ENCODE peak calls at places on chromosomes 16 and 17, in ten cellular contexts. J, V, N, S, I, L, W, T, K and G are unnamed samples.

GRCh38 chr17:78568494-78569115 is 8.6 kb downstream of the DNAH17 start:
- DNase-seq in J (no peak), V (no peak), N (no peak), S (no peak), I (no peak), L (no peak), W (peak), T (no peak), K (peak), G (no peak)

GRCh38 chr17:80822021-80822699 is 169.5 kb upstream of the CHMP6 start:
- DNase-seq in J (no peak), V (no peak), N (no peak), S (no peak), I (no peak), L (no peak), W (no peak), T (no peak), K (no peak), G (peak)

GRCh38 chr17:36923814-36924221 is 13.5 kb upstream of the LHX1 start:
- DNase-seq in J (no peak), V (no peak), N (no peak), S (no peak), I (no peak), L (no peak), W (peak), T (no peak), K (no peak), G (peak)

GRCh38 chr17:34762078-34762477 is 182.7 kb downstream of the TMEM132E start:
- DNase-seq in J (no peak), V (no peak), N (no peak), S (no peak), I (no peak), L (no peak), W (no peak), T (no peak), K (no peak), G (no peak)

GRCh38 chr16:79597775-79598174 is 2.8 kb downstream of the MAF start:
- DNase-seq in J (no peak), V (no peak), N (no peak), S (no peak), I (peak), L (no peak), W (no peak), T (no peak), K (no peak), G (no peak)

GRCh38 chr17:81685108-81685507 is 1.3 kb downstream of the HGS start:
- DNase-seq in J (no peak), V (no peak), N (peak), S (no peak), I (no peak), L (no peak), W (peak), T (no peak), K (peak), G (no peak)

GRCh38 chr17:30278032-30278431 is 13.7 kb downstream of the BLMH start:
- DNase-seq in J (peak), V (no peak), N (no peak), S (no peak), I (no peak), L (no peak), W (peak), T (no peak), K (peak), G (no peak)

GRCh38 chr16:84027607-84028006 is 15.0 kb downstream of the SLC38A8 start:
- DNase-seq in J (no peak), V (no peak), N (no peak), S (no peak), I (no peak), L (no peak), W (no peak), T (no peak), K (no peak), G (no peak)

GRCh38 chr16:4227040-4227332 is 14.9 kb downstream of the SRL start:
- DNase-seq in J (no peak), V (no peak), N (no peak), S (no peak), I (no peak), L (no peak), W (no peak), T (no peak), K (no peak), G (no peak)

GRCh38 chr17:58832514-58832913 is 76.9 kb downstream of the PPM1E start:
- DNase-seq in J (no peak), V (no peak), N (no peak), S (no peak), I (no peak), L (no peak), W (no peak), T (no peak), K (no peak), G (no peak)

GRCh38 chr17:71260366-71260765 is 860.5 kb upstream of the SOX9 start:
- DNase-seq in J (no peak), V (no peak), N (no peak), S (no peak), I (no peak), L (no peak), W (peak), T (no peak), K (peak), G (no peak)

GRCh38 chr17:63274156-63274555 is 171.9 kb downstream of the CYB561 start:
- DNase-seq in J (no peak), V (no peak), N (no peak), S (no peak), I (no peak), L (no peak), W (peak), T (no peak), K (peak), G (no peak)

GRCh38 chr16:81932668-81933067 is 78.6 kb downstream of the SDR42E1 start:
- DNase-seq in J (no peak), V (no peak), N (no peak), S (no peak), I (no peak), L (no peak), W (no peak), T (no peak), K (no peak), G (no peak)